ENCODE peak calls at places on chromosomes 6 and 20, in six cellular contexts. O is GM12878, R is H1, N is HepG2, T is GM12891, J is K562. B is an unnamed sample.

GRCh38 chr6:92354270-92354831 is 1065.0 kb downstream of the EPHA7 start:
- DNase-seq in O (no peak), R (no peak), N (no peak), T (no peak), J (no peak), B (no peak)

GRCh38 chr6:713351-713750 is 20.4 kb upstream of the EXOC2 start:
- DNase-seq in O (no peak), R (no peak), N (no peak), T (no peak), J (no peak), B (no peak)

GRCh38 chr6:110331816-110332215 is 26.3 kb downstream of the METTL24 start:
- DNase-seq in O (no peak), R (no peak), N (no peak), T (no peak), J (no peak), B (no peak)

GRCh38 chr20:35491823-35492222 is 36.4 kb downstream of the CEP250 start:
- DNase-seq in O (no peak), R (no peak), N (no peak), T (no peak), J (no peak), B (no peak)

GRCh38 chr20:50475879-50476292 is 34.3 kb upstream of the PTPN1 start:
- DNase-seq in O (no peak), R (no peak), N (peak), T (no peak), J (peak), B (no peak)

GRCh38 chr6:161233986-161234620 is 39.8 kb downstream of the AGPAT4 start:
- DNase-seq in O (no peak), R (no peak), N (no peak), T (no peak), J (no peak), B (no peak)

GRCh38 chr6:4924872-4925271 is 79.0 kb downstream of the RPP40 start:
- DNase-seq in O (no peak), R (no peak), N (no peak), T (no peak), J (no peak), B (no peak)

GRCh38 chr6:155980014-155980413 is 524.4 kb upstream of the NOX3 start:
- DNase-seq in O (no peak), R (no peak), N (no peak), T (no peak), J (no peak), B (no peak)

GRCh38 chr6:132357120-132357519 is 44.2 kb downstream of the MOXD1 start:
- DNase-seq in O (no peak), R (no peak), N (no peak), T (no peak), J (no peak), B (no peak)

GRCh38 chr6:142384455-142385332 is 82.9 kb downstream of the ADGRG6 start:
- DNase-seq in O (no peak), R (no peak), N (no peak), T (no peak), J (no peak), B (no peak)

GRCh38 chr20:12838261-12838866 is 170.4 kb upstream of the SPTLC3 start:
- DNase-seq in O (no peak), R (no peak), N (peak), T (no peak), J (no peak), B (no peak)

GRCh38 chr6:141321486-141322347 is 811.0 kb upstream of the GJE1 start:
- DNase-seq in O (no peak), R (no peak), N (no peak), T (no peak), J (no peak), B (no peak)

GRCh38 chr20:23832775-23833508 is 6.4 kb upstream of the CST2 start:
- DNase-seq in O (no peak), R (no peak), N (no peak), T (no peak), J (no peak), B (no peak)

GRCh38 chr6:169577974-169578373 is 123.9 kb downstream of the WDR27 start:
- DNase-seq in O (no peak), R (no peak), N (no peak), T (no peak), J (no peak), B (no peak)

GRCh38 chr6:105688573-105688972 is 285.7 kb upstream of the PREP start:
- DNase-seq in O (no peak), R (no peak), N (no peak), T (no peak), J (no peak), B (no peak)

GRCh38 chr6:110618591-110619267 is 142.3 kb upstream of the SLC22A16 start:
- DNase-seq in O (peak), R (no peak), N (peak), T (no peak), J (no peak), B (no peak)

GRCh38 chr20:63129376-63129965 is 86.5 kb downstream of the YTHDF1 start:
- DNase-seq in O (no peak), R (no peak), N (no peak), T (no peak), J (no peak), B (no peak)

GRCh38 chr6:134176283-134176975 is 124.0 kb upstream of the SLC2A12 start:
- DNase-seq in O (no peak), R (no peak), N (no peak), T (no peak), J (no peak), B (no peak)

GRCh38 chr6:134175532-134176282 is 123.3 kb upstream of the SLC2A12 start:
- DNase-seq in O (no peak), R (no peak), N (peak), T (no peak), J (peak), B (peak)

GRCh38 chr6:134177236-134177635 is 124.8 kb upstream of the SLC2A12 start:
- DNase-seq in O (no peak), R (no peak), N (no peak), T (no peak), J (no peak), B (no peak)

GRCh38 chr6:134178230-134179044 is 126.0 kb upstream of the SLC2A12 start:
- DNase-seq in O (peak), R (peak), N (peak), T (no peak), J (peak), B (peak)

GRCh38 chr6:134177753-134178229 is 125.4 kb upstream of the SLC2A12 start:
- DNase-seq in O (no peak), R (no peak), N (peak), T (no peak), J (no peak), B (no peak)
- TF ChIP-seq POLR2AphosphoS5 in O (no peak), R (no peak), N (no peak), T (no peak), J (no peak), B (no peak)

DNA sequence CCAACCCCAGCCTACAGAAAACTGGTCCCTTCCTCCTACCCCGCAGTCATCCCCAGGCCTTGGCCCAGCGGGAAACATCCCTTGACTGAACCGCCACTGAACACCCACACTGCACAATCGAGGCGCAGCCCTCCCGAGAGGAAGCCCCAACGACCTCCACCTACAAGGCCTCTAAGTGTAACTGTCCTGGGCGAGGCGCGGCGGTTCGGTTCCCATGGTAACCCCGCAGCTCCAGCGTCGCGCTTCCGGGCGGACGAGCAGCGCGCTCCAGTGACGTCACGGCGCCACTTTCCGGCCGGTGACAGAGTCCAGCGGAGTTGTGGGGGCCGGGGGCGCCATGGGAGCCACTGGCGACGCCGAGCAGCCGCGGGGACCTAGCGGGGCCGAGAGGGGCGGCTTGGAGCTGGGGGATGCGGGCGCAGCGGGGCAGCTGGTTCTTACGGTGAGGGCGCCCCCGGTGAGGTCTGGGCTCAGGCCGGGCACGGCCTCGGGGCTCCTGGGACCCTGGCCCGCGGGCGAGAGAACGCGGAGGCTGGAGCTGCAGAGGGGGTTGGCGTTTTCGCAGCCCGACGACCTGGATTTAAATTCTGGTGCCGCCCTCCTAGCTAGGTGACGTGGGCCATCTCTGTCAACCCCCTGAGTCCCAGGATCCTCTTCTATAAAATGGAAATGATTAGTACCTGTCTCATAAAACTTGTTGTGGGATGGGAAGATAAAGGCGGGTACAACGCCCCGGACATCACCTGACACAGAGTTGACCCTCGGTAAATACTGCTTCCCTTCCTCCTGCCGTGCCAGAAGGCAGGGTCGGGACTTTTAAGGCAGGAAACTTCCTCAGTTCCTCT is at the start of the genes DNTTIP1 and WFDC3:
- DNase-seq in O (peak), R (peak), N (peak), T (peak), J (peak), B (peak)
- TF ChIP-seq POLR2A in O (peak), R (peak), N (peak), T (no peak), J (peak), B (peak)

GRCh38 chr20:10430000-10430466 is 4.0 kb downstream of the MKKS start:
- DNase-seq in O (no peak), R (no peak), N (peak), T (no peak), J (no peak), B (no peak)
- TF ChIP-seq TAF1 in O (no peak), R (no peak), N (no peak), T (no peak), J (no peak), B (no peak)

GRCh38 chr6:36478051-36478526 is 35.3 kb downstream of the KCTD20 start:
- DNase-seq in O (no peak), R (no peak), N (no peak), T (no peak), J (peak), B (no peak)
- TF ChIP-seq POLR2AphosphoS5 in O (no peak), R (no peak), N (no peak), T (no peak), J (peak), B (no peak)

GRCh38 chr6:90296346-90297123 is at the start of gene BACH2:
- DNase-seq in O (no peak), R (peak), N (peak), T (peak), J (peak), B (peak)
- TF ChIP-seq POLR2A in O (no peak), R (peak), N (no peak), T (no peak), J (no peak), B (no peak)

GRCh38 chr20:32445539-32446273 is 87.6 kb downstream of the ASXL1 start:
- DNase-seq in O (no peak), R (no peak), N (no peak), T (no peak), J (peak), B (no peak)
- TF ChIP-seq TAF1 in O (no peak), R (no peak), N (no peak), T (no peak), J (no peak), B (no peak)

GRCh38 chr20:10505320-10506226 is 70.5 kb downstream of the SLX4IP start:
- DNase-seq in O (no peak), R (no peak), N (no peak), T (no peak), J (peak), B (no peak)
- TF ChIP-seq POLR2AphosphoS5 in O (no peak), R (no peak), N (no peak), T (no peak), J (no peak), B (no peak)

GRCh38 chr6:82362868-82363267 is 749 bp upstream of the TPBG start:
- DNase-seq in O (no peak), R (no peak), N (no peak), T (no peak), J (no peak), B (no peak)
- TF ChIP-seq POLR2A in O (no peak), R (no peak), N (no peak), T (no peak), J (no peak), B (no peak)